ENCODE peak calls at places on chromosomes 6 and 20, in six cellular contexts. One of them, this sample, is unnamed.

GRCh38 chr6:89970609-89971337 is 76.5 kb downstream of the GJA10 start:
- DNase-seq in mesenchymal stem cell: peak; percentile 67
- DNase-seq in H1: no peak
- DNase-seq in neuronal stem cell: peak; percentile 48
- DNase-seq in IMR-90: peak; percentile 74
- DNase-seq in H9: no peak
- DNase-seq in this sample: peak; percentile 89

GRCh38 chr6:134106702-134107101 is 54.3 kb upstream of the SLC2A12 start:
- DNase-seq in mesenchymal stem cell: no peak
- DNase-seq in H1: no peak
- DNase-seq in neuronal stem cell: no peak
- DNase-seq in IMR-90: peak; percentile 39
- DNase-seq in H9: no peak
- DNase-seq in this sample: no peak

GRCh38 chr6:16832027-16832688 is 70.9 kb upstream of the ATXN1 start:
- DNase-seq in mesenchymal stem cell: peak; percentile 68
- DNase-seq in H1: no peak
- DNase-seq in neuronal stem cell: no peak
- DNase-seq in IMR-90: peak; percentile 10
- DNase-seq in H9: no peak
- DNase-seq in this sample: peak; percentile 15

GRCh38 chr6:121210943-121211342 is 123.3 kb downstream of the TBC1D32 start:
- DNase-seq in mesenchymal stem cell: no peak
- DNase-seq in H1: no peak
- DNase-seq in neuronal stem cell: no peak
- DNase-seq in IMR-90: no peak
- DNase-seq in H9: no peak
- DNase-seq in this sample: no peak

GRCh38 chr6:92647630-92648029 is 771.7 kb downstream of the EPHA7 start:
- DNase-seq in mesenchymal stem cell: no peak
- DNase-seq in H1: no peak
- DNase-seq in neuronal stem cell: no peak
- DNase-seq in IMR-90: no peak
- DNase-seq in H9: no peak
- DNase-seq in this sample: peak; percentile 41

GRCh38 chr20:15814903-15815302 is 758.3 kb downstream of the KIF16B start:
- DNase-seq in mesenchymal stem cell: no peak
- DNase-seq in H1: no peak
- DNase-seq in neuronal stem cell: no peak
- DNase-seq in IMR-90: no peak
- DNase-seq in H9: no peak
- DNase-seq in this sample: peak; percentile 38

GRCh38 chr6:51868591-51869355 is 218.6 kb downstream of the PKHD1 start:
- DNase-seq in mesenchymal stem cell: no peak
- DNase-seq in H1: no peak
- DNase-seq in neuronal stem cell: no peak
- DNase-seq in IMR-90: no peak
- DNase-seq in H9: no peak
- DNase-seq in this sample: no peak

GRCh38 chr6:135002974-135003703 is 51.5 kb downstream of the HBS1L start:
- DNase-seq in mesenchymal stem cell: no peak
- DNase-seq in H1: no peak
- DNase-seq in neuronal stem cell: no peak
- DNase-seq in IMR-90: no peak
- DNase-seq in H9: no peak
- DNase-seq in this sample: no peak

GRCh38 chr6:1625352-1625773 is 15.6 kb downstream of the FOXC1 start:
- DNase-seq in mesenchymal stem cell: no peak
- DNase-seq in H1: no peak
- DNase-seq in neuronal stem cell: no peak
- DNase-seq in IMR-90: peak; percentile 27
- DNase-seq in H9: no peak
- DNase-seq in this sample: no peak

GRCh38 chr6:36953931-36954261 is 642 bp upstream of the PI16 start:
- DNase-seq in mesenchymal stem cell: no peak
- DNase-seq in H1: no peak
- DNase-seq in neuronal stem cell: no peak
- DNase-seq in IMR-90: no peak
- DNase-seq in H9: no peak
- DNase-seq in this sample: no peak

GRCh38 chr6:34534656-34535055 is 21.5 kb downstream of the SPDEF start:
- DNase-seq in mesenchymal stem cell: no peak
- DNase-seq in H1: no peak
- DNase-seq in neuronal stem cell: no peak
- DNase-seq in IMR-90: no peak
- DNase-seq in H9: no peak
- DNase-seq in this sample: no peak

GRCh38 chr6:41200296-41200900 is 551 bp downstream of the TREML2 start:
- DNase-seq in mesenchymal stem cell: peak; percentile 24
- DNase-seq in H1: no peak
- DNase-seq in neuronal stem cell: no peak
- DNase-seq in IMR-90: no peak
- DNase-seq in H9: no peak
- DNase-seq in this sample: no peak

GRCh38 chr6:127186889-127187288 is 68.4 kb downstream of the RSPO3 start:
- DNase-seq in mesenchymal stem cell: no peak
- DNase-seq in H1: no peak
- DNase-seq in neuronal stem cell: no peak
- DNase-seq in IMR-90: no peak
- DNase-seq in H9: peak; percentile 60
- DNase-seq in this sample: peak; percentile 11

GRCh38 chr6:1474205-1474604 is 84.8 kb downstream of the FOXF2 start:
- DNase-seq in mesenchymal stem cell: no peak
- DNase-seq in H1: no peak
- DNase-seq in neuronal stem cell: no peak
- DNase-seq in IMR-90: no peak
- DNase-seq in H9: no peak
- DNase-seq in this sample: no peak

GRCh38 chr20:44772636-44773035 is 27.0 kb downstream of the KCNK15 start:
- DNase-seq in mesenchymal stem cell: no peak
- DNase-seq in H1: no peak
- DNase-seq in neuronal stem cell: no peak
- DNase-seq in IMR-90: no peak
- DNase-seq in H9: no peak
- DNase-seq in this sample: no peak

GRCh38 chr6:111113731-111114438 is 26.6 kb downstream of the SLC16A10 start:
- DNase-seq in mesenchymal stem cell: peak; percentile 26
- DNase-seq in H1: no peak
- DNase-seq in neuronal stem cell: no peak
- DNase-seq in IMR-90: peak; percentile 48
- DNase-seq in H9: peak; percentile 43
- DNase-seq in this sample: peak; percentile 40

GRCh38 chr6:42142118-42142835 is at the start of gene C6orf132:
- DNase-seq in mesenchymal stem cell: peak; percentile 51
- DNase-seq in H1: peak; percentile 46
- DNase-seq in neuronal stem cell: no peak
- DNase-seq in IMR-90: no peak
- DNase-seq in H9: peak; percentile 82
- DNase-seq in this sample: peak; percentile 85

GRCh38 chr6:43897571-43898302 is 127.7 kb downstream of the VEGFA start:
- DNase-seq in mesenchymal stem cell: no peak
- DNase-seq in H1: no peak
- DNase-seq in neuronal stem cell: no peak
- DNase-seq in IMR-90: no peak
- DNase-seq in H9: no peak
- DNase-seq in this sample: no peak
- H4K91ac ChIP-seq in mesenchymal stem cell: no peak overlapping the region
- H4K91ac ChIP-seq in H1: no peak overlapping the region
- H4K91ac ChIP-seq in neuronal stem cell: no peak overlapping the region
- H4K91ac ChIP-seq in IMR-90: no peak overlapping the region
- H4K91ac ChIP-seq in H9: no peak overlapping the region
- H4K91ac ChIP-seq in this sample: no peak overlapping the region

DNA sequence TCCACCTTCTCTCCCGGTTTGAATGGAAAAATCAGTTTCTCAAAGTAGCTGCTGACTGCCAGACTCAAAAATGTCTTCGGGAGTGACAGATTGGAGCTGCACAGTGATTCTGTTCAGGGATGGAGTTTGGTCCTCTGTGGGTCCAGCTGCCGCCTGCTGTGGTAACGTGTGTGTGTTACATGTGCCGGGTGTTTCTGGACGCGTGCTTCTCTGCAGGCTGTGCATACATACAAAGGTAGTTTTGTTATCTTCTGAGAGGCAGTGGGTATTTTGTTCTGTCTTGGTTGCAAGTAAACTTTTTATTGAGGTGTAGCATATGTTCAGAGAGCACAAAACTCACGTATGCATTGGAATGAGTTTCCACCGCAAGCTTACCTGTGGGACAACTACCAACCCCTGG is 41.3 kb upstream of the NAA20 start:
- DNase-seq in mesenchymal stem cell: no peak
- DNase-seq in H1: no peak
- DNase-seq in neuronal stem cell: no peak
- DNase-seq in IMR-90: no peak
- DNase-seq in H9: no peak
- DNase-seq in this sample: no peak
- H3K4me2 ChIP-seq in mesenchymal stem cell: peak overlapping the region; percentile 75
- H3K4me2 ChIP-seq in H1: no peak overlapping the region
- H3K4me2 ChIP-seq in neuronal stem cell: no peak overlapping the region
- H3K4me2 ChIP-seq in IMR-90: peak overlapping the region; percentile 76
- H3K4me2 ChIP-seq in H9: no peak overlapping the region
- H3K4me2 ChIP-seq in this sample: peak overlapping the region; percentile 45

DNA sequence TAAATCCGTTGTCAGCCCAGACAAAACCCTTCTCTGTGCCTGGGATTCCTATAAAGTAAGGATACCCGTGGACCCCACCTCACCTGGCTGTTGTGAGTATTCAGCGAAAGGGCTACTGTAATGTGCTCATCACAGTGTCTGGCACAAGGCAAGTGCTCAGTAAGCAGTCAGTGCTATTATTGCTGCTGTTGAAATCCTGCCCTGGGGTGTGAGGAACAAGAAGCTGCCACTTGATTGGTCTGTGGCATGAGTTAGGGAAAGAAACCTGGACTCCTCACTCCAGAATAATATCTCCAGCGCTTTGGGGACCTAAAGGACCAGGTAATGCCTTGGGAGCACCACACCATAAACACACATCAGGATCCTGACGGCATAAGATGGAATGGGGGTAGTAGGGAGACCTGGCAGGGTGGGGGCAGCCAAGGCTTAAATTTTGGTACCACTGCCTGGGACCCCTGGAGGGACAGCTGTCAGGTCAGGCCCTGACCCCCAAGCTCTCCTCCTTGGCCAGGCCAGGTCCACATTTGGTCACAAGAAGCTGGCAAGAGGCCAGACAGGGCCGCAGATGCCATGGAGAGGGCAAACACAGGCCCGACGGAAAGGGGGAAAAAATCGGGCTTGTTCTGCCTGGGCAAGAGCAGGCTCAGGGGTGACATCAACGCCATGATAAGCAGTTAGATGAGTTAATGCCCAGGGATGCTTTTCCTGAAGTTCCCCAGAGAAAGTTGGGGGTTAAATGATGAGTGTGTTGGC is 66.5 kb downstream of the MRPL14 start:
- DNase-seq in mesenchymal stem cell: no peak
- DNase-seq in H1: no peak
- DNase-seq in neuronal stem cell: no peak
- DNase-seq in IMR-90: no peak
- DNase-seq in H9: no peak
- DNase-seq in this sample: no peak
- H3K9ac ChIP-seq in mesenchymal stem cell: peak overlapping the region; percentile 0
- H3K9ac ChIP-seq in H1: no peak overlapping the region
- H3K9ac ChIP-seq in neuronal stem cell: no peak overlapping the region
- H3K9ac ChIP-seq in IMR-90: no peak overlapping the region
- H3K9ac ChIP-seq in H9: no peak overlapping the region
- H3K9ac ChIP-seq in this sample: no peak overlapping the region

GRCh38 chr6:113600556-113601339 is 256.4 kb upstream of the MARCKS start:
- DNase-seq in mesenchymal stem cell: no peak
- DNase-seq in H1: no peak
- DNase-seq in neuronal stem cell: no peak
- DNase-seq in IMR-90: no peak
- DNase-seq in H9: no peak
- DNase-seq in this sample: no peak
- H4K91ac ChIP-seq in mesenchymal stem cell: no peak overlapping the region
- H4K91ac ChIP-seq in H1: no peak overlapping the region
- H4K91ac ChIP-seq in neuronal stem cell: no peak overlapping the region
- H4K91ac ChIP-seq in IMR-90: no peak overlapping the region
- H4K91ac ChIP-seq in H9: no peak overlapping the region
- H4K91ac ChIP-seq in this sample: no peak overlapping the region